ENCODE peak calls at places on chromosomes 5 and 9, in six cellular contexts. One of them, this sample, is unnamed.

GRCh38 chr9:116737137-116737546 is 50.0 kb downstream of the TRIM32 start:
- DNase-seq in astrocyte of the spinal cord: peak; percentile 60
- DNase-seq in cardiac muscle cell: peak; percentile 81
- DNase-seq in BJ: no peak
- DNase-seq in tibial artery: peak; percentile 65
- DNase-seq in AG10803: peak; percentile 74
- DNase-seq in this sample: peak; percentile 42

GRCh38 chr5:44233691-44234090 is 155.5 kb downstream of the FGF10 start:
- DNase-seq in astrocyte of the spinal cord: no peak
- DNase-seq in cardiac muscle cell: no peak
- DNase-seq in BJ: no peak
- DNase-seq in tibial artery: no peak
- DNase-seq in AG10803: peak; percentile 26
- DNase-seq in this sample: no peak

GRCh38 chr5:134101686-134102439 is 12.6 kb upstream of the TCF7 start:
- DNase-seq in astrocyte of the spinal cord: no peak
- DNase-seq in cardiac muscle cell: peak; percentile 42
- DNase-seq in BJ: no peak
- DNase-seq in tibial artery: no peak
- DNase-seq in AG10803: no peak
- DNase-seq in this sample: no peak

GRCh38 chr5:124156408-124157027 is 589.9 kb downstream of the ZNF608 start:
- DNase-seq in astrocyte of the spinal cord: peak; percentile 66
- DNase-seq in cardiac muscle cell: peak; percentile 66
- DNase-seq in BJ: no peak
- DNase-seq in tibial artery: no peak
- DNase-seq in AG10803: no peak
- DNase-seq in this sample: no peak

GRCh38 chr5:140356878-140357730 is 2.9 kb upstream of the SLC4A9 start:
- DNase-seq in astrocyte of the spinal cord: no peak
- DNase-seq in cardiac muscle cell: no peak
- DNase-seq in BJ: no peak
- DNase-seq in tibial artery: no peak
- DNase-seq in AG10803: no peak
- DNase-seq in this sample: no peak

GRCh38 chr5:142283304-142283703 is 41.5 kb downstream of the SPRY4 start:
- DNase-seq in astrocyte of the spinal cord: no peak
- DNase-seq in cardiac muscle cell: no peak
- DNase-seq in BJ: no peak
- DNase-seq in tibial artery: no peak
- DNase-seq in AG10803: no peak
- DNase-seq in this sample: no peak

GRCh38 chr9:134314950-134315715 is 11.1 kb upstream of the RXRA start:
- DNase-seq in astrocyte of the spinal cord: no peak
- DNase-seq in cardiac muscle cell: no peak
- DNase-seq in BJ: no peak
- DNase-seq in tibial artery: no peak
- DNase-seq in AG10803: no peak
- DNase-seq in this sample: no peak

GRCh38 chr9:125436613-125437443 is 175.2 kb downstream of the GAPVD1 start:
- DNase-seq in astrocyte of the spinal cord: no peak
- DNase-seq in cardiac muscle cell: no peak
- DNase-seq in BJ: no peak
- DNase-seq in tibial artery: peak; percentile 13
- DNase-seq in AG10803: no peak
- DNase-seq in this sample: no peak

GRCh38 chr9:98781588-98782383 is 14.6 kb downstream of the ANKS6 start:
- DNase-seq in astrocyte of the spinal cord: no peak
- DNase-seq in cardiac muscle cell: no peak
- DNase-seq in BJ: no peak
- DNase-seq in tibial artery: no peak
- DNase-seq in AG10803: no peak
- DNase-seq in this sample: no peak

GRCh38 chr9:35177520-35177919 is 15.7 kb downstream of the UNC13B start:
- DNase-seq in astrocyte of the spinal cord: no peak
- DNase-seq in cardiac muscle cell: no peak
- DNase-seq in BJ: no peak
- DNase-seq in tibial artery: no peak
- DNase-seq in AG10803: no peak
- DNase-seq in this sample: no peak

GRCh38 chr5:154494036-154494435 is 16.0 kb upstream of the HAND1 start:
- DNase-seq in astrocyte of the spinal cord: no peak
- DNase-seq in cardiac muscle cell: no peak
- DNase-seq in BJ: no peak
- DNase-seq in tibial artery: no peak
- DNase-seq in AG10803: no peak
- DNase-seq in this sample: no peak

GRCh38 chr5:110441035-110441434 is 285.4 kb downstream of the TMEM232 start:
- DNase-seq in astrocyte of the spinal cord: peak; percentile 59
- DNase-seq in cardiac muscle cell: peak; percentile 41
- DNase-seq in BJ: no peak
- DNase-seq in tibial artery: no peak
- DNase-seq in AG10803: peak; percentile 58
- DNase-seq in this sample: no peak

GRCh38 chr9:14782652-14783051 is 60.1 kb upstream of the CER1 start:
- DNase-seq in astrocyte of the spinal cord: no peak
- DNase-seq in cardiac muscle cell: no peak
- DNase-seq in BJ: no peak
- DNase-seq in tibial artery: no peak
- DNase-seq in AG10803: no peak
- DNase-seq in this sample: no peak

GRCh38 chr9:33111621-33112020 is 35.1 kb upstream of the SMU1 start:
- DNase-seq in astrocyte of the spinal cord: no peak
- DNase-seq in cardiac muscle cell: no peak
- DNase-seq in BJ: no peak
- DNase-seq in tibial artery: no peak
- DNase-seq in AG10803: no peak
- DNase-seq in this sample: no peak

GRCh38 chr5:153617190-153617589 is 126.7 kb downstream of the GRIA1 start:
- DNase-seq in astrocyte of the spinal cord: peak; percentile 35
- DNase-seq in cardiac muscle cell: peak; percentile 44
- DNase-seq in BJ: peak; percentile 31
- DNase-seq in tibial artery: no peak
- DNase-seq in AG10803: peak; percentile 60
- DNase-seq in this sample: no peak

GRCh38 chr5:161763571-161763970 is 78.0 kb downstream of the GABRA6 start:
- DNase-seq in astrocyte of the spinal cord: no peak
- DNase-seq in cardiac muscle cell: no peak
- DNase-seq in BJ: no peak
- DNase-seq in tibial artery: no peak
- DNase-seq in AG10803: no peak
- DNase-seq in this sample: no peak

GRCh38 chr5:95591490-95591901 is 28.4 kb upstream of the GPR150 start:
- DNase-seq in astrocyte of the spinal cord: peak; percentile 78
- DNase-seq in cardiac muscle cell: peak; percentile 56
- DNase-seq in BJ: peak; percentile 43
- DNase-seq in tibial artery: no peak
- DNase-seq in AG10803: peak; percentile 63
- DNase-seq in this sample: peak; percentile 42

DNA sequence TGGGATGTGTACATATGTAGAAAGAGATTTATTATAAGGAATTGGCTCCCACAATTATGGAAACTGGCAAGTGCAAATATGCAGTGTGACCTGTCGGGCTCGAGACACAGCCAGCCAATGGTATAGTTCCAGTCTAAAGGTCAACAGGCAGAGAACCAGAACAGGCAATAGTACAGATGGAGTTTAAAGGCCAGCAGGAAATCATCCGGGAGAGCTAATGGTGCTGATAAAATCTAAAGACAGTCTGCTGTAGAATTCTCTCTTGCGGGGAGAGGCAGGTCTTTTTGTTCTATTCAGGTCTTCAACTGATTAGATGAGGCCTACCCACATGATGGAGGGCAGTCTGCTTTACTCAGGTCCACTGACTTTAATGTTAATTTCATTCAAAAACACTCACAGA is 21.8 kb downstream of the ANKRD31 start:
- DNase-seq in astrocyte of the spinal cord: no peak
- DNase-seq in cardiac muscle cell: no peak
- DNase-seq in BJ: no peak
- DNase-seq in tibial artery: no peak
- DNase-seq in AG10803: no peak
- DNase-seq in this sample: no peak
- TF ChIP-seq CTCF in astrocyte of the spinal cord: no peak
- TF ChIP-seq CTCF in cardiac muscle cell: no peak
- TF ChIP-seq CTCF in BJ: no peak
- TF ChIP-seq CTCF in tibial artery: no peak
- TF ChIP-seq CTCF in AG10803: no peak
- TF ChIP-seq CTCF in this sample: no peak

DNA sequence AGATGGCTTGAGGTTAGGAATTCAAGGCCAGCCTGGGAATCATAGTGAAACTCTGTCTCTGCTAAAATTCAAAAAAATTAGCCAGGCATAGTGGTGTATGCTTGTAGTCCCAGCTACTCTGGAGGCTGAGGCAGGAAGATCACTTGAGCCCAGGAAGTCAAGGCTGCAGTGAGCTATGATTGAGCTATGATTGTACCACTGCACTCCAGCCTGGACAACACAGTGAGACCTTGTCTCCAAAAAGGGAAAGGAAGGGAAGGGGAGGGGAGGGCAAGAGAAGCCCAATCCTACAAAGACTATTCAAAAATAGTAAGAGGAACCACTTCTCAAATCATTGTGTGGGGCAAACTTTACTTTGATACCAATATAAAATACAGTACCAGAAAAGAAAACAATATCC is 11.2 kb downstream of the SEMA4D start:
- DNase-seq in astrocyte of the spinal cord: no peak
- DNase-seq in cardiac muscle cell: no peak
- DNase-seq in BJ: no peak
- DNase-seq in tibial artery: no peak
- DNase-seq in AG10803: no peak
- DNase-seq in this sample: no peak
- H3K4me3 ChIP-seq in astrocyte of the spinal cord: no peak overlapping the region
- H3K4me3 ChIP-seq in cardiac muscle cell: no peak overlapping the region
- H3K4me3 ChIP-seq in BJ: no peak overlapping the region
- H3K4me3 ChIP-seq in tibial artery: no peak overlapping the region
- H3K4me3 ChIP-seq in AG10803: no peak overlapping the region
- H3K4me3 ChIP-seq in this sample: no peak overlapping the region

GRCh38 chr5:158898185-158899177 is 201.2 kb downstream of the EBF1 start:
- DNase-seq in astrocyte of the spinal cord: no peak
- DNase-seq in cardiac muscle cell: no peak
- DNase-seq in BJ: no peak
- DNase-seq in tibial artery: no peak
- DNase-seq in AG10803: no peak
- DNase-seq in this sample: no peak

GRCh38 chr5:158899201-158899600 is 200.5 kb downstream of the EBF1 start:
- DNase-seq in astrocyte of the spinal cord: no peak
- DNase-seq in cardiac muscle cell: no peak
- DNase-seq in BJ: no peak
- DNase-seq in tibial artery: no peak
- DNase-seq in AG10803: no peak
- DNase-seq in this sample: no peak

GRCh38 chr5:158899792-158900191 is 199.9 kb downstream of the EBF1 start:
- DNase-seq in astrocyte of the spinal cord: no peak
- DNase-seq in cardiac muscle cell: peak; percentile 27
- DNase-seq in BJ: peak; percentile 9
- DNase-seq in tibial artery: no peak
- DNase-seq in AG10803: peak; percentile 89
- DNase-seq in this sample: no peak

GRCh38 chr5:158897444-158898160 is 202.1 kb downstream of the EBF1 start:
- DNase-seq in astrocyte of the spinal cord: no peak
- DNase-seq in cardiac muscle cell: no peak
- DNase-seq in BJ: no peak
- DNase-seq in tibial artery: no peak
- DNase-seq in AG10803: no peak
- DNase-seq in this sample: no peak

DNA sequence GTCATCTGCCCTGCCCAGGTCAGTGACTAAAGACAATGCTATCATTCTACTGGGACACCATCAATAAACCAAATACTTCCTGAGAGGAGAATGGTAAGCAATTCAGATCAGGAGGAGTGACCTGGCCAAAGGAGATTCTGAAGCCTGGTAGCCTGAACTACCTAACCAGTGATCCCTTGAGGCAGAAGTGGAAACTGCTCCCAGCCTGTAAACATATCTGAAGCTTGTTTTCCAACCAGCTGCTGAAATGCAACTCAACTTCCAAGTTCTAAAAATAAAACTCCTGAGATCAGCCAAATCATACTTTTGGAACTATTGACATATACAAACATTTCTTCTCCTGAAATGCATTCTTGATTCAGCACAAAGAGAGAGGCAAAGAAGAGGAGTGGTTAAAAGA is 204.1 kb downstream of the EBF1 start:
- DNase-seq in astrocyte of the spinal cord: no peak
- DNase-seq in cardiac muscle cell: no peak
- DNase-seq in BJ: no peak
- DNase-seq in tibial artery: no peak
- DNase-seq in AG10803: peak; percentile 56
- DNase-seq in this sample: no peak
- TF ChIP-seq CTCF in astrocyte of the spinal cord: peak; percentile 6
- TF ChIP-seq CTCF in cardiac muscle cell: no peak
- TF ChIP-seq CTCF in BJ: peak; percentile 1
- TF ChIP-seq CTCF in tibial artery: peak; percentile 50
- TF ChIP-seq CTCF in AG10803: peak; percentile 48
- TF ChIP-seq CTCF in this sample: no peak

GRCh38 chr5:168268949-168269943 is 22.2 kb upstream of the WWC1 start:
- DNase-seq in astrocyte of the spinal cord: peak; percentile 88
- DNase-seq in cardiac muscle cell: peak; percentile 92
- DNase-seq in BJ: no peak
- DNase-seq in tibial artery: peak; percentile 79
- DNase-seq in AG10803: peak; percentile 80
- DNase-seq in this sample: peak; percentile 88
- H3K4me3 ChIP-seq in astrocyte of the spinal cord: peak overlapping the region; percentile 35
- H3K4me3 ChIP-seq in cardiac muscle cell: peak overlapping the region; percentile 22
- H3K4me3 ChIP-seq in BJ: peak overlapping the region; percentile 30
- H3K4me3 ChIP-seq in tibial artery: peak overlapping the region; percentile 43
- H3K4me3 ChIP-seq in AG10803: peak overlapping the region; percentile 56
- H3K4me3 ChIP-seq in this sample: no peak overlapping the region

GRCh38 chr9:121878208-121878835 is 214.8 kb downstream of the TTLL11 start:
- DNase-seq in astrocyte of the spinal cord: no peak
- DNase-seq in cardiac muscle cell: no peak
- DNase-seq in BJ: no peak
- DNase-seq in tibial artery: no peak
- DNase-seq in AG10803: no peak
- DNase-seq in this sample: no peak

GRCh38 chr9:121880343-121880742 is 212.8 kb downstream of the TTLL11 start:
- DNase-seq in astrocyte of the spinal cord: no peak
- DNase-seq in cardiac muscle cell: peak; percentile 24
- DNase-seq in BJ: no peak
- DNase-seq in tibial artery: no peak
- DNase-seq in AG10803: no peak
- DNase-seq in this sample: no peak

GRCh38 chr9:121876212-121876611 is 216.9 kb downstream of the TTLL11 start:
- DNase-seq in astrocyte of the spinal cord: no peak
- DNase-seq in cardiac muscle cell: no peak
- DNase-seq in BJ: no peak
- DNase-seq in tibial artery: no peak
- DNase-seq in AG10803: no peak
- DNase-seq in this sample: no peak

GRCh38 chr9:121871431-121872025 is 220.1 kb downstream of the DAB2IP start:
- DNase-seq in astrocyte of the spinal cord: peak; percentile 43
- DNase-seq in cardiac muscle cell: no peak
- DNase-seq in BJ: no peak
- DNase-seq in tibial artery: no peak
- DNase-seq in AG10803: peak; percentile 35
- DNase-seq in this sample: no peak

GRCh38 chr9:121876658-121877271 is 216.3 kb downstream of the TTLL11 start:
- DNase-seq in astrocyte of the spinal cord: peak; percentile 81
- DNase-seq in cardiac muscle cell: peak; percentile 76
- DNase-seq in BJ: no peak
- DNase-seq in tibial artery: no peak
- DNase-seq in AG10803: peak; percentile 68
- DNase-seq in this sample: no peak
- TF ChIP-seq CTCF in astrocyte of the spinal cord: no peak
- TF ChIP-seq CTCF in cardiac muscle cell: no peak
- TF ChIP-seq CTCF in BJ: no peak
- TF ChIP-seq CTCF in tibial artery: no peak
- TF ChIP-seq CTCF in AG10803: no peak
- TF ChIP-seq CTCF in this sample: no peak